ENCODE peak calls at places on chromosomes 2 and 18, in six cellular contexts. Z is activated CD8-positive, alpha-beta T cell treated with anti-CD3 and anti-CD28 coated beads, Interleukin-2, amount 10 ng/mL, durations not matched to agents 7 days and 5 days; T is neural crest cell; J is AG09309; O is stimulated activated CD4-positive, alpha-beta T cell treated with anti-CD3 and anti-CD28 coated beads, Interleukin-1b, Interleukin-23, amount 100 ng/mL, for 4 hours; I is cardiac septum. C is an unnamed sample.

GRCh38 chr2:231904161-231904611 is 22.0 kb downstream of the NPPC start:
- DNase-seq in T (no peak), I (no peak), Z (no peak), O (no peak), J (no peak), C (no peak)

GRCh38 chr2:40546792-40547191 is 94.9 kb upstream of the SLC8A1 start:
- DNase-seq in O (no peak), Z (no peak), T (no peak), I (no peak), J (no peak), C (no peak)

GRCh38 chr2:70995227-70995729 is 605 bp upstream of the TEX261 start:
- DNase-seq in Z (peak; percentile 76), O (peak; percentile 41), T (no peak), J (no peak), I (peak; percentile 46), C (peak; percentile 51)

GRCh38 chr18:2952605-2953004 is 60.3 kb downstream of the LPIN2 start:
- DNase-seq in O (no peak), T (no peak), J (no peak), I (no peak), Z (no peak), C (no peak)

GRCh38 chr2:137708311-137708710 is 256.0 kb upstream of the HNMT start:
- DNase-seq in I (no peak), J (no peak), O (no peak), Z (no peak), T (no peak), C (no peak)

GRCh38 chr18:13455960-13456471 is 237.5 kb downstream of the LDLRAD4 start:
- DNase-seq in J (no peak), I (no peak), T (no peak), O (no peak), Z (peak; percentile 69), C (no peak)

GRCh38 chr18:74689251-74689650 is 91.6 kb downstream of the ZNF407 start:
- DNase-seq in T (no peak), J (peak; percentile 32), O (no peak), Z (no peak), I (no peak), C (no peak)

GRCh38 chr2:109382946-109383345 is 230.8 kb downstream of the SEPTIN10 start:
- DNase-seq in I (peak; percentile 80), T (no peak), J (peak; percentile 42), O (no peak), Z (no peak), C (peak; percentile 81)

GRCh38 chr2:171523969-171524401 is 1.7 kb downstream of the CYBRD1 start:
- DNase-seq in J (no peak), I (no peak), T (no peak), Z (no peak), O (no peak), C (peak; percentile 22)

GRCh38 chr2:230447455-230448451 is 31.8 kb downstream of the SP100 start:
- DNase-seq in T (no peak), Z (peak; percentile 43), I (no peak), J (no peak), O (no peak), C (peak; percentile 35)

GRCh38 chr2:108370080-108370479 is 7.7 kb upstream of the SULT1C4 start:
- DNase-seq in J (no peak), Z (no peak), T (no peak), I (no peak), O (no peak), C (no peak)

GRCh38 chr2:15797231-15797945 is 143.0 kb upstream of the MYCN start:
- DNase-seq in J (no peak), T (no peak), I (no peak), Z (no peak), O (no peak), C (no peak)

GRCh38 chr2:172552547-172553291 is 3.2 kb upstream of the PDK1 start:
- DNase-seq in T (no peak), O (no peak), J (peak; percentile 67), Z (no peak), I (no peak), C (no peak)

GRCh38 chr2:54577944-54578667 is 122.0 kb downstream of the SPTBN1 start:
- DNase-seq in O (no peak), Z (no peak), J (no peak), T (no peak), I (no peak), C (no peak)

GRCh38 chr18:62716679-62717058 is 1.3 kb downstream of the PHLPP1 start:
- DNase-seq in J (no peak), T (peak; percentile 57), Z (peak; percentile 44), O (peak; percentile 8), I (peak; percentile 83), C (peak; percentile 46)

GRCh38 chr2:239958366-239958765 is 66.8 kb downstream of the NDUFA10 start:
- DNase-seq in T (no peak), O (no peak), J (no peak), I (peak; percentile 55), Z (no peak), C (no peak)

GRCh38 chr18:9586814-9587213 is 27.5 kb downstream of the PPP4R1 start:
- DNase-seq in T (no peak), Z (no peak), I (no peak), O (no peak), J (no peak), C (no peak)

GRCh38 chr2:135903650-135904049 is 27.4 kb upstream of the MCM6 start:
- DNase-seq in I (no peak), T (no peak), J (no peak), O (no peak), Z (no peak), C (no peak)

GRCh38 chr2:70467831-70468810 is 85.5 kb downstream of the TGFA start:
- DNase-seq in O (no peak), Z (no peak), I (no peak), T (no peak), J (no peak), C (no peak)

GRCh38 chr2:196131384-196131861 is 40.0 kb downstream of the STK17B start:
- DNase-seq in Z (peak; percentile 81), I (no peak), O (peak; percentile 62), J (no peak), T (no peak), C (no peak)

C was measured in Ammon's horn.